ENCODE peak calls at places on chromosomes 7 and 10, in eight cellular contexts. One of them, this sample, is unnamed.

GRCh38 chr10:129790710-129791446 is 173.2 kb downstream of the EBF3 start:
- DNase-seq in upper lobe of right lung: no peak
- DNase-seq in effector memory CD4-positive, alpha-beta T cell: no peak
- DNase-seq in K562: no peak
- DNase-seq in HL-60: no peak
- DNase-seq in hepatocyte: no peak
- DNase-seq in AG04449: no peak
- DNase-seq in fibroblast of lung: peak; percentile 13
- DNase-seq in this sample: no peak

GRCh38 chr10:5527332-5528200 is 2.8 kb downstream of the CALML3 start:
- DNase-seq in upper lobe of right lung: peak; percentile 52
- DNase-seq in effector memory CD4-positive, alpha-beta T cell: no peak
- DNase-seq in K562: no peak
- DNase-seq in HL-60: no peak
- DNase-seq in hepatocyte: no peak
- DNase-seq in AG04449: no peak
- DNase-seq in fibroblast of lung: no peak
- DNase-seq in this sample: no peak

GRCh38 chr7:28037220-28038010 is 143.2 kb downstream of the JAZF1 start:
- DNase-seq in upper lobe of right lung: no peak
- DNase-seq in effector memory CD4-positive, alpha-beta T cell: no peak
- DNase-seq in K562: peak; percentile 79
- DNase-seq in HL-60: peak; percentile 44
- DNase-seq in hepatocyte: peak; percentile 85
- DNase-seq in AG04449: peak; percentile 90
- DNase-seq in fibroblast of lung: peak; percentile 93
- DNase-seq in this sample: peak; percentile 84

GRCh38 chr7:155921804-155922506 is 109.7 kb upstream of the SHH start:
- DNase-seq in upper lobe of right lung: peak; percentile 84
- DNase-seq in effector memory CD4-positive, alpha-beta T cell: no peak
- DNase-seq in K562: no peak
- DNase-seq in HL-60: no peak
- DNase-seq in hepatocyte: peak; percentile 82
- DNase-seq in AG04449: no peak
- DNase-seq in fibroblast of lung: no peak
- DNase-seq in this sample: no peak

GRCh38 chr10:122286872-122287271 is 15.8 kb downstream of the BTBD16 start:
- DNase-seq in upper lobe of right lung: no peak
- DNase-seq in effector memory CD4-positive, alpha-beta T cell: no peak
- DNase-seq in K562: no peak
- DNase-seq in HL-60: no peak
- DNase-seq in hepatocyte: peak; percentile 40
- DNase-seq in AG04449: no peak
- DNase-seq in fibroblast of lung: peak; percentile 68
- DNase-seq in this sample: peak; percentile 51

GRCh38 chr10:86967481-86967941 is 771 bp upstream of the ADIRF start:
- DNase-seq in upper lobe of right lung: no peak
- DNase-seq in effector memory CD4-positive, alpha-beta T cell: no peak
- DNase-seq in K562: no peak
- DNase-seq in HL-60: no peak
- DNase-seq in hepatocyte: no peak
- DNase-seq in AG04449: no peak
- DNase-seq in fibroblast of lung: no peak
- DNase-seq in this sample: no peak

GRCh38 chr7:45988405-45989057 is 67.5 kb upstream of the IGFBP3 start:
- DNase-seq in upper lobe of right lung: no peak
- DNase-seq in effector memory CD4-positive, alpha-beta T cell: no peak
- DNase-seq in K562: no peak
- DNase-seq in HL-60: no peak
- DNase-seq in hepatocyte: no peak
- DNase-seq in AG04449: no peak
- DNase-seq in fibroblast of lung: no peak
- DNase-seq in this sample: no peak

GRCh38 chr10:22285130-22285529 is 31.1 kb upstream of the COMMD3 start:
- DNase-seq in upper lobe of right lung: no peak
- DNase-seq in effector memory CD4-positive, alpha-beta T cell: no peak
- DNase-seq in K562: no peak
- DNase-seq in HL-60: no peak
- DNase-seq in hepatocyte: no peak
- DNase-seq in AG04449: no peak
- DNase-seq in fibroblast of lung: no peak
- DNase-seq in this sample: no peak

GRCh38 chr10:35735412-35735811 is 93.3 kb upstream of the FZD8 start:
- DNase-seq in upper lobe of right lung: no peak
- DNase-seq in effector memory CD4-positive, alpha-beta T cell: no peak
- DNase-seq in K562: no peak
- DNase-seq in HL-60: no peak
- DNase-seq in hepatocyte: no peak
- DNase-seq in AG04449: peak; percentile 56
- DNase-seq in fibroblast of lung: no peak
- DNase-seq in this sample: peak; percentile 64

GRCh38 chr10:3784510-3785250 is at the start of gene KLF6:
- DNase-seq in upper lobe of right lung: no peak
- DNase-seq in effector memory CD4-positive, alpha-beta T cell: no peak
- DNase-seq in K562: no peak
- DNase-seq in HL-60: no peak
- DNase-seq in hepatocyte: peak; percentile 48
- DNase-seq in AG04449: no peak
- DNase-seq in fibroblast of lung: peak; percentile 43
- DNase-seq in this sample: no peak

GRCh38 chr10:113362645-113363091 is 190.2 kb upstream of the HABP2 start:
- DNase-seq in upper lobe of right lung: no peak
- DNase-seq in effector memory CD4-positive, alpha-beta T cell: no peak
- DNase-seq in K562: no peak
- DNase-seq in HL-60: no peak
- DNase-seq in hepatocyte: no peak
- DNase-seq in AG04449: no peak
- DNase-seq in fibroblast of lung: no peak
- DNase-seq in this sample: no peak

GRCh38 chr10:17062009-17062408 is 67.6 kb downstream of the CUBN start:
- DNase-seq in upper lobe of right lung: no peak
- DNase-seq in effector memory CD4-positive, alpha-beta T cell: no peak
- DNase-seq in K562: no peak
- DNase-seq in HL-60: no peak
- DNase-seq in hepatocyte: no peak
- DNase-seq in AG04449: no peak
- DNase-seq in fibroblast of lung: peak; percentile 88
- DNase-seq in this sample: no peak

GRCh38 chr7:39622609-39623311 is 612 bp upstream of the RALA start:
- DNase-seq in upper lobe of right lung: no peak
- DNase-seq in effector memory CD4-positive, alpha-beta T cell: no peak
- DNase-seq in K562: no peak
- DNase-seq in HL-60: no peak
- DNase-seq in hepatocyte: no peak
- DNase-seq in AG04449: no peak
- DNase-seq in fibroblast of lung: no peak
- DNase-seq in this sample: no peak

GRCh38 chr7:143411976-143412708 is 3.5 kb upstream of the EPHA1 start:
- DNase-seq in upper lobe of right lung: no peak
- DNase-seq in effector memory CD4-positive, alpha-beta T cell: no peak
- DNase-seq in K562: no peak
- DNase-seq in HL-60: no peak
- DNase-seq in hepatocyte: no peak
- DNase-seq in AG04449: no peak
- DNase-seq in fibroblast of lung: no peak
- DNase-seq in this sample: no peak

GRCh38 chr7:32594965-32595364 is 99.7 kb downstream of the AVL9 start:
- DNase-seq in upper lobe of right lung: no peak
- DNase-seq in effector memory CD4-positive, alpha-beta T cell: no peak
- DNase-seq in K562: no peak
- DNase-seq in HL-60: no peak
- DNase-seq in hepatocyte: no peak
- DNase-seq in AG04449: no peak
- DNase-seq in fibroblast of lung: no peak
- DNase-seq in this sample: no peak

DNA sequence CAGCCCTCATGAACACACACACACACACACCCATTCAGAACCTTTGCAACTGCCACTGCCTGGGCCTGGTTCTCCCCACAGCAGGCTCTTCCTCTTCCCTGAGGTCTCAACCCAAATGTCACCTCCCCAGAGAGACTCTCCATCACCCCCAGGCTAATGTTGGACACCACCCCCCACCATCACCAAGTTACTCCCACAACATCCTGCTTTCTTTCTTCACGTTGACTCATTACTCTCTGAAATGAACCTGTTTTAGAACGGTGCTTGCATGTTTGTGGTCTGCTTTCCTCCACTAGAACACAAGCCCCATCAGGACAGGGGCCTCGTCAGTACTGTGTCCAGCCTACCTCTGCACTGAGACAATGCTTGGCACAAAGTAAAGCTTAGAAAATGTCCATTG is 16.0 kb downstream of the AFAP1L2 start:
- DNase-seq in upper lobe of right lung: no peak
- DNase-seq in effector memory CD4-positive, alpha-beta T cell: no peak
- DNase-seq in K562: no peak
- DNase-seq in HL-60: no peak
- DNase-seq in hepatocyte: no peak
- DNase-seq in AG04449: no peak
- DNase-seq in fibroblast of lung: no peak
- DNase-seq in this sample: no peak
- H3K4me3 ChIP-seq in upper lobe of right lung: no peak overlapping the region
- H3K4me3 ChIP-seq in effector memory CD4-positive, alpha-beta T cell: no peak overlapping the region
- H3K4me3 ChIP-seq in K562: no peak overlapping the region
- H3K4me3 ChIP-seq in HL-60: no peak overlapping the region
- H3K4me3 ChIP-seq in hepatocyte: no peak overlapping the region
- H3K4me3 ChIP-seq in AG04449: no peak overlapping the region
- H3K4me3 ChIP-seq in fibroblast of lung: no peak overlapping the region
- H3K4me3 ChIP-seq in this sample: no peak overlapping the region

GRCh38 chr7:17709127-17709526 is 231.2 kb downstream of the SNX13 start:
- DNase-seq in upper lobe of right lung: no peak
- DNase-seq in effector memory CD4-positive, alpha-beta T cell: no peak
- DNase-seq in K562: no peak
- DNase-seq in HL-60: no peak
- DNase-seq in hepatocyte: no peak
- DNase-seq in AG04449: no peak
- DNase-seq in fibroblast of lung: no peak
- DNase-seq in this sample: no peak

GRCh38 chr7:17709599-17709998 is 230.7 kb downstream of the SNX13 start:
- DNase-seq in upper lobe of right lung: no peak
- DNase-seq in effector memory CD4-positive, alpha-beta T cell: no peak
- DNase-seq in K562: no peak
- DNase-seq in HL-60: no peak
- DNase-seq in hepatocyte: no peak
- DNase-seq in AG04449: no peak
- DNase-seq in fibroblast of lung: no peak
- DNase-seq in this sample: no peak

GRCh38 chr7:17706734-17707133 is 233.6 kb downstream of the SNX13 start:
- DNase-seq in upper lobe of right lung: no peak
- DNase-seq in effector memory CD4-positive, alpha-beta T cell: no peak
- DNase-seq in K562: peak; percentile 70
- DNase-seq in HL-60: peak; percentile 12
- DNase-seq in hepatocyte: peak; percentile 74
- DNase-seq in AG04449: peak; percentile 16
- DNase-seq in fibroblast of lung: peak; percentile 85
- DNase-seq in this sample: peak; percentile 41

GRCh38 chr7:17713584-17713983 is 226.7 kb downstream of the SNX13 start:
- DNase-seq in upper lobe of right lung: no peak
- DNase-seq in effector memory CD4-positive, alpha-beta T cell: no peak
- DNase-seq in K562: no peak
- DNase-seq in HL-60: no peak
- DNase-seq in hepatocyte: no peak
- DNase-seq in AG04449: no peak
- DNase-seq in fibroblast of lung: no peak
- DNase-seq in this sample: no peak

DNA sequence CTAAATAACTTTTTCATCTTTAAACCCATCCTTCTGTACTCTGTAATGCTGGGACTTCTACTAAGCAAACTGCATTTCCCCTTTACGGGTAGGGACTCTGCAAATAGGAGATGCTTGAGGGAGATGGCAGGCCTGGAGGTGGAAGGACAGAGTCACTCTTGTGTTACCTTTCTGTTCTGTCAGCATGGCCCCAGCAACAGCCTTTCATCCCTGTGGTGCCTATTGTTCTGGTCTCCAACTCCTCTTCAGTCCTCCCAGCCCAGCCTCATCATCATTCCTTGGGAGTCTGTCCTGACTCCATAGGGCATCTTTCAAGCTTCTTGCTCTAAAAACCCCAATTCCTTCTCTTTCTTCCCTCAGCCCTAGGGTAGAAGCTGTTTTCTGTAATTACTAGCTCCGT is 230.0 kb downstream of the SNX13 start:
- DNase-seq in upper lobe of right lung: no peak
- DNase-seq in effector memory CD4-positive, alpha-beta T cell: no peak
- DNase-seq in K562: no peak
- DNase-seq in HL-60: no peak
- DNase-seq in hepatocyte: no peak
- DNase-seq in AG04449: no peak
- DNase-seq in fibroblast of lung: no peak
- DNase-seq in this sample: no peak
- H3K4me3 ChIP-seq in upper lobe of right lung: no peak overlapping the region
- H3K4me3 ChIP-seq in effector memory CD4-positive, alpha-beta T cell: no peak overlapping the region
- H3K4me3 ChIP-seq in K562: no peak overlapping the region
- H3K4me3 ChIP-seq in HL-60: no peak overlapping the region
- H3K4me3 ChIP-seq in hepatocyte: no peak overlapping the region
- H3K4me3 ChIP-seq in AG04449: no peak overlapping the region
- H3K4me3 ChIP-seq in fibroblast of lung: no peak overlapping the region
- H3K4me3 ChIP-seq in this sample: no peak overlapping the region

DNA sequence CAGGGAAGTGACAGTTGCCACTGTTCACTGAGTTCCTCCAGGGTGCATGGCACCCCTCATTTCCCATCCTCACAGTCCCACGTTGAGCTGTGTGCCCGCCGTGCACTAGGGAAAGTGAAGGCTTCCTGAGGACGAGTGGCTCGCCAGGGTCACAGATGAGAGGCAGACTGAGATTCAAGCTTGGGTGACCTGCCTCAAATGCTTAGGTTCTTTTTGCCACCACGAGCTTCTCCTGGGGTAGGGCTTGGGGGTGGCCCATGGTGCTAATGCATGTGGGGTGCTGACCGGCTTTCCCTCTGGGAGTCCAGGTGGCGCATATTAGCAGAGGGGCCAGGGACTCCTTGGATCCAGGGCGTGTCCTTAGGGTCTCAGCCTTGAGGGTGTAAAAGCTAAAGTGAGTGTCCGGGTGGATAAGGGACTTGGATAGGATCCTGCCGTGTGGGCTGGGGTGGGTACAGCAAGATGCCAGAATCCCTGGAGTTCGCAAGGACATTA is 1.9 kb downstream of the CALHM2 start:
- DNase-seq in upper lobe of right lung: no peak
- DNase-seq in effector memory CD4-positive, alpha-beta T cell: no peak
- DNase-seq in K562: no peak
- DNase-seq in HL-60: no peak
- DNase-seq in hepatocyte: no peak
- DNase-seq in AG04449: no peak
- DNase-seq in fibroblast of lung: no peak
- DNase-seq in this sample: no peak
- H3K4me3 ChIP-seq in upper lobe of right lung: peak overlapping the region; percentile 90
- H3K4me3 ChIP-seq in effector memory CD4-positive, alpha-beta T cell: peak overlapping the region; percentile 4
- H3K4me3 ChIP-seq in K562: no peak overlapping the region
- H3K4me3 ChIP-seq in HL-60: no peak overlapping the region
- H3K4me3 ChIP-seq in hepatocyte: no peak overlapping the region
- H3K4me3 ChIP-seq in AG04449: peak overlapping the region; percentile 77
- H3K4me3 ChIP-seq in fibroblast of lung: peak overlapping the region; percentile 62
- H3K4me3 ChIP-seq in this sample: no peak overlapping the region

DNA sequence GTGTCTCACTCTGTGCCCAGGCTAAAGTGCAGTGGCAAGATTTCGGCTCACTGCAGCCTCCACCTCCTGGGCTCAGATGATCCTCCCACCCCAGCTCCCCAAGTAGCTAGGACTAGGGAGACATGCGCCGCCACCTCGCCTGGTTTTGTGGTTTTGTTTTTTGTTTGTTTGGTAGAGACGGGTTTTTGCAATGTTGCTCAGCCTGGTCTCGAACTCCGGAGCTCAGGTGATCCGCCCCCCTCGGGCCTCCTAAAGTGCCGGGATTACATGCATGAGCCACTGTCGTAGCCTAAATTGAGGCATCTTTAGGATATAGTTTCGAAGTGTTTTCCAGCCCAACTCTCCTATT is 781 bp downstream of the ZNF727 start:
- DNase-seq in upper lobe of right lung: no peak
- DNase-seq in effector memory CD4-positive, alpha-beta T cell: no peak
- DNase-seq in K562: no peak
- DNase-seq in HL-60: no peak
- DNase-seq in hepatocyte: no peak
- DNase-seq in AG04449: no peak
- DNase-seq in fibroblast of lung: no peak
- DNase-seq in this sample: no peak
- H3K4me3 ChIP-seq in upper lobe of right lung: peak overlapping the region; percentile 51
- H3K4me3 ChIP-seq in effector memory CD4-positive, alpha-beta T cell: no peak overlapping the region
- H3K4me3 ChIP-seq in K562: no peak overlapping the region
- H3K4me3 ChIP-seq in HL-60: no peak overlapping the region
- H3K4me3 ChIP-seq in hepatocyte: no peak overlapping the region
- H3K4me3 ChIP-seq in AG04449: no peak overlapping the region
- H3K4me3 ChIP-seq in fibroblast of lung: no peak overlapping the region
- H3K4me3 ChIP-seq in this sample: no peak overlapping the region

This sample was measured in skeletal muscle cell.